ENCODE peak calls at places on chromosomes 13 and 19, in six cellular contexts. One of them, this sample, is unnamed.

GRCh38 chr13:40230833-40231266 is 435.6 kb downstream of the FOXO1 start:
- DNase-seq in NCI-H2081: no peak
- DNase-seq in H7: no peak
- DNase-seq in kidney glomerular epithelial cell: no peak
- DNase-seq in transverse colon: no peak
- DNase-seq in GM13976: no peak
- DNase-seq in this sample: no peak

GRCh38 chr19:29119582-29119981 is 93.4 kb downstream of the UQCRFS1 start:
- DNase-seq in transverse colon: no peak
- DNase-seq in NCI-H2081: no peak
- DNase-seq in GM13976: no peak
- DNase-seq in kidney glomerular epithelial cell: peak; percentile 46
- DNase-seq in H7: peak; percentile 68
- DNase-seq in this sample: no peak

GRCh38 chr13:50527612-50528509 is 315.6 kb downstream of the DLEU7 start:
- DNase-seq in NCI-H2081: no peak
- DNase-seq in transverse colon: no peak
- DNase-seq in GM13976: no peak
- DNase-seq in H7: no peak
- DNase-seq in kidney glomerular epithelial cell: no peak
- DNase-seq in this sample: no peak

GRCh38 chr19:12350890-12351197 is 14.6 kb downstream of the ZNF442 start:
- DNase-seq in NCI-H2081: no peak
- DNase-seq in GM13976: no peak
- DNase-seq in transverse colon: no peak
- DNase-seq in H7: no peak
- DNase-seq in kidney glomerular epithelial cell: no peak
- DNase-seq in this sample: no peak

GRCh38 chr13:73001971-73002370 is 56.8 kb upstream of the KLF5 start:
- DNase-seq in transverse colon: no peak
- DNase-seq in NCI-H2081: peak; percentile 8
- DNase-seq in GM13976: no peak
- DNase-seq in kidney glomerular epithelial cell: no peak
- DNase-seq in H7: no peak
- DNase-seq in this sample: peak; percentile 15

GRCh38 chr19:33406521-33407139 is 33.1 kb downstream of the CEBPG start:
- DNase-seq in NCI-H2081: peak; percentile 53
- DNase-seq in H7: peak; percentile 98
- DNase-seq in transverse colon: peak; percentile 82
- DNase-seq in kidney glomerular epithelial cell: no peak
- DNase-seq in GM13976: peak; percentile 92
- DNase-seq in this sample: peak; percentile 65

GRCh38 chr13:97298816-97299215 is 76.7 kb downstream of the MBNL2 start:
- DNase-seq in GM13976: no peak
- DNase-seq in transverse colon: no peak
- DNase-seq in NCI-H2081: no peak
- DNase-seq in H7: no peak
- DNase-seq in kidney glomerular epithelial cell: no peak
- DNase-seq in this sample: peak; percentile 6

GRCh38 chr13:77509221-77509620 is 26.3 kb upstream of the SCEL start:
- DNase-seq in kidney glomerular epithelial cell: peak; percentile 90
- DNase-seq in transverse colon: no peak
- DNase-seq in GM13976: no peak
- DNase-seq in NCI-H2081: no peak
- DNase-seq in H7: no peak
- DNase-seq in this sample: no peak

GRCh38 chr19:31317542-31317941 is 31.7 kb downstream of the TSHZ3 start:
- DNase-seq in GM13976: no peak
- DNase-seq in transverse colon: no peak
- DNase-seq in NCI-H2081: no peak
- DNase-seq in kidney glomerular epithelial cell: no peak
- DNase-seq in H7: no peak
- DNase-seq in this sample: no peak

GRCh38 chr19:2391118-2391725 is 31.2 kb downstream of the TMPRSS9 start:
- DNase-seq in GM13976: peak; percentile 74
- DNase-seq in H7: peak; percentile 73
- DNase-seq in NCI-H2081: peak; percentile 69
- DNase-seq in transverse colon: no peak
- DNase-seq in kidney glomerular epithelial cell: peak; percentile 25
- DNase-seq in this sample: peak; percentile 65

GRCh38 chr13:75415720-75416119 is 66.2 kb downstream of the TBC1D4 start:
- DNase-seq in kidney glomerular epithelial cell: peak; percentile 40
- DNase-seq in GM13976: no peak
- DNase-seq in transverse colon: no peak
- DNase-seq in NCI-H2081: no peak
- DNase-seq in H7: no peak
- DNase-seq in this sample: no peak

GRCh38 chr13:43054803-43055802 is 31.7 kb downstream of the DNAJC15 start:
- DNase-seq in H7: peak; percentile 36
- DNase-seq in NCI-H2081: no peak
- DNase-seq in transverse colon: no peak
- DNase-seq in kidney glomerular epithelial cell: peak; percentile 78
- DNase-seq in GM13976: no peak
- DNase-seq in this sample: no peak

GRCh38 chr19:4284176-4284958 is 5.3 kb downstream of the SHD start:
- DNase-seq in transverse colon: peak; percentile 90
- DNase-seq in NCI-H2081: peak; percentile 11
- DNase-seq in H7: peak; percentile 99
- DNase-seq in kidney glomerular epithelial cell: no peak
- DNase-seq in GM13976: no peak
- DNase-seq in this sample: peak; percentile 23

GRCh38 chr13:41848435-41849255 is 112.3 kb downstream of the VWA8 start:
- DNase-seq in kidney glomerular epithelial cell: peak; percentile 29
- DNase-seq in H7: no peak
- DNase-seq in GM13976: no peak
- DNase-seq in NCI-H2081: no peak
- DNase-seq in transverse colon: no peak
- DNase-seq in this sample: no peak

GRCh38 chr13:43126420-43126819 is 103.0 kb downstream of the DNAJC15 start:
- DNase-seq in NCI-H2081: no peak
- DNase-seq in kidney glomerular epithelial cell: no peak
- DNase-seq in H7: no peak
- DNase-seq in GM13976: no peak
- DNase-seq in transverse colon: no peak
- DNase-seq in this sample: no peak

GRCh38 chr13:65677906-65678305 is 1552.2 kb downstream of the PCDH9 start:
- DNase-seq in transverse colon: no peak
- DNase-seq in kidney glomerular epithelial cell: no peak
- DNase-seq in H7: no peak
- DNase-seq in GM13976: no peak
- DNase-seq in NCI-H2081: no peak
- DNase-seq in this sample: no peak

GRCh38 chr13:93862259-93862658 is 617.2 kb downstream of the DCT start:
- DNase-seq in kidney glomerular epithelial cell: peak; percentile 12
- DNase-seq in GM13976: no peak
- DNase-seq in H7: no peak
- DNase-seq in transverse colon: no peak
- DNase-seq in NCI-H2081: no peak
- DNase-seq in this sample: no peak

GRCh38 chr13:72141845-72142470 is 275.0 kb upstream of the DACH1 start:
- DNase-seq in GM13976: no peak
- DNase-seq in H7: no peak
- DNase-seq in NCI-H2081: no peak
- DNase-seq in transverse colon: no peak
- DNase-seq in kidney glomerular epithelial cell: no peak
- DNase-seq in this sample: no peak

GRCh38 chr13:24693862-24694471 is 13.8 kb downstream of the ATP12A start:
- DNase-seq in kidney glomerular epithelial cell: peak; percentile 51
- DNase-seq in NCI-H2081: peak; percentile 58
- DNase-seq in H7: peak; percentile 92
- DNase-seq in transverse colon: peak; percentile 36
- DNase-seq in GM13976: peak; percentile 81
- DNase-seq in this sample: peak; percentile 63

GRCh38 chr13:94335786-94336357 is 143.6 kb downstream of the DCT start:
- DNase-seq in kidney glomerular epithelial cell: no peak
- DNase-seq in transverse colon: no peak
- DNase-seq in NCI-H2081: no peak
- DNase-seq in H7: no peak
- DNase-seq in GM13976: no peak
- DNase-seq in this sample: no peak

GRCh38 chr19:5586300-5587070 is 18.7 kb upstream of the TINCR start:
- DNase-seq in transverse colon: no peak
- DNase-seq in H7: peak; percentile 77
- DNase-seq in kidney glomerular epithelial cell: no peak
- DNase-seq in NCI-H2081: no peak
- DNase-seq in GM13976: no peak
- DNase-seq in this sample: no peak

GRCh38 chr13:41700790-41701310 is 243.5 kb downstream of the RGCC start:
- DNase-seq in kidney glomerular epithelial cell: peak; percentile 36
- DNase-seq in H7: no peak
- DNase-seq in transverse colon: no peak
- DNase-seq in NCI-H2081: peak; percentile 82
- DNase-seq in GM13976: no peak
- DNase-seq in this sample: peak; percentile 82

GRCh38 chr19:13033819-13034611 is 38.7 kb downstream of the NFIX start:
- DNase-seq in NCI-H2081: no peak
- DNase-seq in transverse colon: peak; percentile 88
- DNase-seq in GM13976: peak; percentile 79
- DNase-seq in kidney glomerular epithelial cell: no peak
- DNase-seq in H7: peak; percentile 92
- DNase-seq in this sample: peak; percentile 0

GRCh38 chr19:4278926-4279529 is at the start of gene SHD:
- DNase-seq in kidney glomerular epithelial cell: no peak
- DNase-seq in GM13976: no peak
- DNase-seq in transverse colon: no peak
- DNase-seq in NCI-H2081: no peak
- DNase-seq in H7: peak; percentile 94
- DNase-seq in this sample: no peak

GRCh38 chr19:29121684-29122083 is 91.3 kb downstream of the UQCRFS1 start:
- DNase-seq in H7: peak; percentile 71
- DNase-seq in transverse colon: no peak
- DNase-seq in NCI-H2081: no peak
- DNase-seq in kidney glomerular epithelial cell: no peak
- DNase-seq in GM13976: no peak
- DNase-seq in this sample: no peak

GRCh38 chr19:19230999-19231398 is 19.2 kb downstream of the NCAN start:
- DNase-seq in kidney glomerular epithelial cell: no peak
- DNase-seq in GM13976: no peak
- DNase-seq in transverse colon: no peak
- DNase-seq in NCI-H2081: no peak
- DNase-seq in H7: no peak
- DNase-seq in this sample: no peak